ENCODE peak calls at places on chromosomes 6 and 20, in ten cellular contexts. Z is PC-9; G is GM04503; C is kidney; T is activated CD4-positive, CD25-positive, alpha-beta regulatory T cell treated with anti-CD3 and anti-CD28 coated beads, Interleukin-2, amount 50 U/mL, for 72 hours; V is NCI-H2081; F is HTR-8/SVneo; B is activated CD4-positive, alpha-beta memory T cell treated with anti-CD3 and anti-CD28 coated beads, Interleukin-2, amount 10 ng/mL, durations not matched to agents 7 days and 5 days; U is activated T-helper 2 cell treated with anti-CD3 and anti-CD28 coated beads, Interferon-gamma antibody, Interleukin-2, Interleukin-4, amounts not matched to agents 10 μg/mL and 5 μg/mL and 100 μg/mL, durations not matched to agents 14 hours and 24 hours and 36 hours; D is stimulated activated CD4-positive, alpha-beta T cell treated with anti-CD3 and anti-CD28 coated beads, Interleukin-12 subunit alpha, Interleukin-12 subunit beta, amount 100 ng/mL, for 4 hours. K is an unnamed sample.

GRCh38 chr20:58512808-58513552 is 2.2 kb downstream of the APCDD1L start:
- DNase-seq in V (no peak), U (no peak), F (no peak), G (no peak), B (no peak), T (no peak), D (no peak), Z (no peak), C (no peak), K (no peak)

GRCh38 chr20:32468313-32468640 is 110.1 kb downstream of the ASXL1 start:
- DNase-seq in Z (no peak), G (no peak), D (no peak), V (no peak), F (no peak), B (no peak), U (no peak), T (no peak), C (peak), K (no peak)

GRCh38 chr6:157368359-157369049 is 12.5 kb upstream of the ZDHHC14 start:
- DNase-seq in Z (no peak), F (no peak), B (no peak), D (no peak), C (no peak), T (no peak), U (no peak), G (no peak), V (no peak), K (no peak)

GRCh38 chr20:4083103-4083864 is 67.9 kb upstream of the RNF24 start:
- DNase-seq in F (no peak), Z (no peak), V (no peak), G (no peak), B (no peak), T (no peak), D (no peak), U (no peak), C (no peak), K (no peak)

GRCh38 chr20:17810847-17811604 is 111.3 kb downstream of the BANF2 start:
- DNase-seq in U (no peak), Z (no peak), V (no peak), D (no peak), T (no peak), F (no peak), B (no peak), G (no peak), C (no peak), K (no peak)

GRCh38 chr6:163137504-163137903 is 277.0 kb upstream of the QKI start:
- DNase-seq in T (no peak), V (no peak), C (no peak), D (no peak), F (no peak), Z (no peak), U (no peak), G (no peak), B (no peak), K (no peak)

GRCh38 chr6:90835584-90836212 is 248.8 kb upstream of the MAP3K7 start:
- DNase-seq in G (no peak), Z (no peak), V (peak), C (no peak), F (no peak), T (no peak), D (no peak), B (no peak), U (no peak), K (no peak)

GRCh38 chr6:83511901-83512681 is at the start of gene PRSS35:
- DNase-seq in D (no peak), Z (no peak), B (no peak), G (no peak), C (peak), U (no peak), V (no peak), T (no peak), F (peak), K (peak)

GRCh38 chr6:150922137-150922536 is 56.6 kb downstream of the MTHFD1L start:
- DNase-seq in Z (no peak), V (no peak), C (no peak), F (no peak), B (no peak), D (no peak), G (no peak), U (no peak), T (no peak), K (no peak)

GRCh38 chr6:169886631-169887227 is 135.3 kb downstream of the ERMARD start:
- DNase-seq in F (no peak), U (no peak), Z (no peak), C (no peak), G (no peak), B (no peak), V (no peak), T (no peak), D (no peak), K (no peak)

GRCh38 chr6:135189344-135189743 is 8.2 kb downstream of the MYB start:
- DNase-seq in B (no peak), U (no peak), F (no peak), C (no peak), Z (no peak), V (no peak), G (no peak), D (no peak), T (no peak), K (no peak)

GRCh38 chr6:45633272-45633908 is 255.7 kb upstream of the SUPT3H start:
- DNase-seq in T (no peak), Z (no peak), D (no peak), G (no peak), V (no peak), C (no peak), F (no peak), U (no peak), B (no peak), K (no peak)

K was measured in amniotic stem cell.